ENCODE peak calls at places on chromosomes 5 and 9, in four cellular contexts. One of them, this sample, is unnamed.

GRCh38 chr5:17178316-17178715 is 39.1 kb upstream of the BASP1 start:
- DNase-seq in HS-5: no peak
- DNase-seq in RPMI8226: no peak
- DNase-seq in uterus: no peak
- DNase-seq in this sample: no peak

GRCh38 chr9:109035684-109036423 is 22.6 kb upstream of the CTNNAL1 start:
- DNase-seq in HS-5: peak; percentile 82
- DNase-seq in RPMI8226: no peak
- DNase-seq in uterus: peak; percentile 27
- DNase-seq in this sample: no peak

GRCh38 chr5:141669519-141669918 is 12.5 kb downstream of the ARAP3 start:
- DNase-seq in HS-5: no peak
- DNase-seq in RPMI8226: no peak
- DNase-seq in uterus: no peak
- DNase-seq in this sample: no peak

GRCh38 chr5:57685866-57686265 is 203.3 kb upstream of the ACTBL2 start:
- DNase-seq in HS-5: no peak
- DNase-seq in RPMI8226: no peak
- DNase-seq in uterus: no peak
- DNase-seq in this sample: no peak

GRCh38 chr9:137461663-137462395 is 2.7 kb upstream of the NSMF start:
- DNase-seq in HS-5: no peak
- DNase-seq in RPMI8226: no peak
- DNase-seq in uterus: peak; percentile 34
- DNase-seq in this sample: no peak

GRCh38 chr9:134305533-134305932 is 20.7 kb upstream of the RXRA start:
- DNase-seq in HS-5: no peak
- DNase-seq in RPMI8226: no peak
- DNase-seq in uterus: no peak
- DNase-seq in this sample: no peak

GRCh38 chr9:113906411-113907110 is 30.5 kb downstream of the ZNF618 start:
- DNase-seq in HS-5: no peak
- DNase-seq in RPMI8226: no peak
- DNase-seq in uterus: no peak
- DNase-seq in this sample: no peak

GRCh38 chr5:71475788-71476384 is 20.4 kb downstream of the BDP1 start:
- DNase-seq in HS-5: no peak
- DNase-seq in RPMI8226: peak; percentile 31
- DNase-seq in uterus: no peak
- DNase-seq in this sample: no peak

GRCh38 chr5:151718653-151719052 is 31.9 kb upstream of the SPARC start:
- DNase-seq in HS-5: no peak
- DNase-seq in RPMI8226: no peak
- DNase-seq in uterus: no peak
- DNase-seq in this sample: no peak

GRCh38 chr9:97954550-97954989 is 16.6 kb upstream of the HEMGN start:
- DNase-seq in HS-5: no peak
- DNase-seq in RPMI8226: peak; percentile 77
- DNase-seq in uterus: no peak
- DNase-seq in this sample: no peak

This sample was measured in heart right ventricle.